ENCODE peak calls at places on chromosomes 1 and 21, in four cellular contexts. A is thoracic aorta, W is right cardiac atrium, B is AG10803. X is an unnamed sample.

GRCh38 chr1:173798078-173798477 is 26.4 kb upstream of the DARS2 start:
- DNase-seq in A (no peak), W (no peak), B (no peak), X (no peak)

GRCh38 chr1:224675589-224675988 is 59.5 kb downstream of the CNIH3 start:
- DNase-seq in A (no peak), W (no peak), B (no peak), X (no peak)

GRCh38 chr1:244394851-244395765 is 56.6 kb downstream of the ADSS2 start:
- DNase-seq in A (no peak), W (no peak), B (no peak), X (no peak)

GRCh38 chr1:29202053-29202452 is 20.4 kb upstream of the SRSF4 start:
- DNase-seq in A (no peak), W (no peak), B (peak), X (no peak)

GRCh38 chr1:9792156-9793042 is 31.4 kb downstream of the CLSTN1 start:
- DNase-seq in A (no peak), W (no peak), B (peak), X (peak)

GRCh38 chr1:244361764-244362473 is 89.8 kb downstream of the ADSS2 start:
- DNase-seq in A (no peak), W (no peak), B (peak), X (no peak)

GRCh38 chr1:232943679-232944252 is 6.6 kb upstream of the NTPCR start:
- DNase-seq in A (no peak), W (no peak), B (no peak), X (no peak)

GRCh38 chr1:165356876-165357275 is 361 bp upstream of the LMX1A start:
- DNase-seq in A (no peak), W (peak), B (no peak), X (no peak)

GRCh38 chr21:38306407-38306806 is 49.6 kb downstream of the KCNJ15 start:
- DNase-seq in A (no peak), W (no peak), B (peak), X (no peak)

GRCh38 chr1:80498673-80499072 is 1302.1 kb upstream of the ADGRL2 start:
- DNase-seq in A (no peak), W (no peak), B (no peak), X (no peak)

GRCh38 chr1:92993581-92993980 is 32.3 kb upstream of the DIPK1A start:
- DNase-seq in A (no peak), W (no peak), B (no peak), X (no peak)

GRCh38 chr1:230268371-230269170 is 157.6 kb downstream of the PGBD5 start:
- DNase-seq in A (no peak), W (no peak), B (peak), X (no peak)

GRCh38 chr1:94325379-94326302 is 88.3 kb upstream of the ARHGAP29 start:
- DNase-seq in A (no peak), W (no peak), B (peak), X (no peak)
- H3K4me3 ChIP-seq in A (peak), W (no peak), B (peak), X (no peak)

DNA sequence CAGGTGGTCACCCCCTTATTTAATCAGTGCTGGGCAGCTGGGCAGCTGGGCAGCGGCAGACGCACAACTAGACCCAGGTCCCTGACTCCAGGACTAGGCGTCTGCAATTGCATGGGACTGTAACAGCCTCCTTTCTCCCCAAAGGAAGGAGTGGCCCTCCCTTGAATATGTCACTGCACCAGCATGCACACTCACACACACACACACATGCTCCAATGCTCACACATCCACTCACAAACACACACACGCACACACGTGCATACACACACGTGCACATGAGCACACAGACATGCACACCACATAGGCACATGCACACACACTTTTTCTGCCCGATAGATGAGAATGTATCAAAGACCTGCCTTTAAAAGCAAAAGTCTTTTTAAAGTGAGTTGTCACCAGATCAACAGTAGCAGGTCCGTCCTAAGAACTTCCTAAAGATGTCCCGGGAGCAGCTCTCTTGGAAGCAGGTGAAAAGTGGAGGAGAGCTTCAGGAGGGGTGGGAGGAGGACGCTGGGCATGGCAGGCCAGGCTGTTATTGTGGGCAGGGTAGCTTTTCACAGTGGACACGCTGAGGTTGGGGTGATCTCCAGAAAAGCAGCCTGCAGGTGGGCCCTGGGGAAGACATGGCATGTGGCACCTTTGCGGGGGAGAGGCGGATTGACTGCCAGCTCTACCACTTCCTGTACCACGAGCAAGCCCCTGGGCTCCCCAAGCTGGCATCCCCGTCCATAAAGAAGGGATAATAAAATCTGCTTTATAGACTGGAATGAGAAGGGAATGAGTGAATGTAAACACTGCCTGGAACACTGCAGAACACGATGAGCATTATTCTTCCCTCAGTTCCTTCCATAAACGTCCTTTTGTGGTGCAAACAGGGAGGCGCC is 1.7 kb downstream of the PDE9A start:
- DNase-seq in A (no peak), W (peak), B (no peak), X (no peak)
- H3K4me3 ChIP-seq in A (peak), W (peak), B (no peak), X (peak)

GRCh38 chr1:170149241-170149640 is 3.5 kb downstream of the NTMT2 start:
- DNase-seq in A (no peak), W (no peak), B (peak), X (no peak)

GRCh38 chr1:170145691-170146676 is at the start of gene NTMT2:
- DNase-seq in A (no peak), W (peak), B (no peak), X (no peak)

GRCh38 chr1:170145061-170145460 is 698 bp upstream of the NTMT2 start:
- DNase-seq in A (no peak), W (no peak), B (no peak), X (no peak)

GRCh38 chr1:170149971-170150370 is 4.2 kb downstream of the NTMT2 start:
- DNase-seq in A (no peak), W (no peak), B (peak), X (no peak)

DNA sequence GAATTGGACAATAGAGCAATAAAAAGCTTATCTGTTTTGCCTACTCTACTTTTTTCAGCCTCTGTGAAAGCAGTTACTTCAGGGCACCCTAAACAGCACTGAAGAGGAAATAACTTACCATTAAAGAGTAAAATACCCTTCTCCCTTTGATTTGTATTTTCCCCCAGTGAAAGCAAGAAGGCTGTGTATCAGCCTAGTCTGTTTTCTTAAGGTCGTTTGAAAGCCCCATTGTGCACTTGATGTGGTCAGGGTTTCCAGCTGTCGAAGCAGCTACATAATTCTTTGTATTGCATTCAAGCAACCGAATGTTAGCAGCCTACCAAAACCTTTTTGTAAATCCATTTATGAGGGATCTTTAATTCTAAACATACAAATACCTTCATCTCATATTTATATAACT is 1.1 kb downstream of the NTMT2 start:
- DNase-seq in A (no peak), W (no peak), B (no peak), X (no peak)
- H3K4me3 ChIP-seq in A (no peak), W (peak), B (no peak), X (no peak)

DNA sequence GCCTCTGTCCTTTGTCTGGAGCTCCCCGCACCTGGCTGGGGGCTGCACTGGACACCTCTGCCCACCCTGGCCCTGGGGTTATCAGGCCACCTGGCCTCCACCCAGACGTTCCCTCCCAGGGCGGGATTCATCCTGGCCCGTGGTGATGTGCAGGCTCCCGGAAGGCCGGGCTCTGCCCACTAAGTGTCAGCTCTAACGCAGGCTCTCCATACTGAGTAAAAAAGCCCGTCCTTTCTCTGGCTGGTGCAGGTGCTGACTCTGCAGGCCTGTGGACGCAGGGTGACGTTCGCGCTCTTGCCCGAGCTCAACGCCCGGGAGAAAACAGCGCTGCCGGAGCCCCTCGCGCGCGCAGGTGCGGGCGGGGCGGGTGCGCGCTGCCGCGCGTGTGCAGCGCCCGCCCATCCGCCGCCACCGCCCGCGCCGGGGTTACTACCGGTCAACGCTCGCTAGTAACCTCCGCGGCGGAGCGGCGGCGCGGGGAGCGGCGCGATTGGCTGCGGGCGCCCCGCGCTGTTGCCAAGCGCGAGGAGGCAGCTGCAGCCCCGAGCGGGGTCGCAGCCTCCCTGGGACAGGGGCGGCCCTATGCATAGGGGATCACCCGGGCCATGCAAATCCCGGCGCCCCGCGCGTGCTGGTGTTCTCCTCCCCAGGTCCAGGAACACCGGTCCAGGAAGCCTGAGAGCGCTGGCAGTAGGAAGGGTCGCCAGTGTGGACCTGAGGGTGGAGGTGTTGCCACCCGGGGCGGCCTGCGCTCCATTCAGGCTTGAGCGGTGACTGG is 15.7 kb downstream of the ABCG1 start:
- DNase-seq in A (no peak), W (peak), B (no peak), X (peak)
- H3K4me3 ChIP-seq in A (peak), W (peak), B (peak), X (peak)

GRCh38 chr1:161427733-161428516 is 60.2 kb upstream of the CFAP126 start:
- DNase-seq in A (no peak), W (no peak), B (peak), X (no peak)
- H3K4me3 ChIP-seq in A (no peak), W (no peak), B (no peak), X (no peak)

X was measured in gastrocnemius medialis.